ENCODE peak calls at places on chromosomes 2 and 18, in five cellular contexts. R is HCT116, P is GM12878, O is HepG2, V is K562. N is an unnamed sample.

GRCh38 chr18:68909579-68909978 is 111.7 kb downstream of the CCDC102B start:
- DNase-seq in P (no peak), O (no peak), R (no peak), V (no peak), N (peak)

GRCh38 chr2:46305177-46305576 is 8.0 kb downstream of the EPAS1 start:
- DNase-seq in P (no peak), O (no peak), R (no peak), V (no peak), N (no peak)

GRCh38 chr2:108534577-108535379 is 508 bp downstream of the LIMS1 start:
- DNase-seq in R (no peak), O (peak), V (no peak), P (no peak), N (no peak)

GRCh38 chr2:241241669-241242068 is 53.2 kb downstream of the ANO7 start:
- DNase-seq in V (no peak), O (no peak), P (no peak), R (no peak), N (no peak)

GRCh38 chr2:107712857-107713256 is 113.8 kb upstream of the RGPD4 start:
- DNase-seq in V (no peak), O (no peak), P (no peak), R (no peak), N (no peak)

GRCh38 chr2:119011910-119012209 is 69.9 kb downstream of the MARCO start:
- DNase-seq in P (no peak), O (no peak), V (no peak), R (no peak), N (no peak)

GRCh38 chr2:88321614-88322248 is 130.8 kb downstream of the FOXI3 start:
- DNase-seq in P (no peak), O (peak), R (no peak), V (no peak), N (no peak)

GRCh38 chr2:27290571-27290970 is 8.3 kb downstream of the TRIM54 start:
- DNase-seq in P (no peak), O (no peak), R (no peak), V (no peak), N (no peak)

GRCh38 chr2:216555274-216555673 is 56.6 kb downstream of the RPL37A start:
- DNase-seq in O (no peak), R (no peak), V (no peak), P (no peak), N (no peak)

GRCh38 chr2:95061601-95062183 is 36.2 kb downstream of the MAL start:
- DNase-seq in V (no peak), P (no peak), O (no peak), R (no peak), N (peak)

GRCh38 chr2:70679244-70679643 is 88.8 kb downstream of the ADD2 start:
- DNase-seq in O (no peak), P (no peak), V (no peak), R (no peak), N (no peak)

GRCh38 chr2:150803689-150804398 is 316.4 kb upstream of the RND3 start:
- DNase-seq in V (no peak), R (no peak), O (no peak), P (no peak), N (no peak)

DNA sequence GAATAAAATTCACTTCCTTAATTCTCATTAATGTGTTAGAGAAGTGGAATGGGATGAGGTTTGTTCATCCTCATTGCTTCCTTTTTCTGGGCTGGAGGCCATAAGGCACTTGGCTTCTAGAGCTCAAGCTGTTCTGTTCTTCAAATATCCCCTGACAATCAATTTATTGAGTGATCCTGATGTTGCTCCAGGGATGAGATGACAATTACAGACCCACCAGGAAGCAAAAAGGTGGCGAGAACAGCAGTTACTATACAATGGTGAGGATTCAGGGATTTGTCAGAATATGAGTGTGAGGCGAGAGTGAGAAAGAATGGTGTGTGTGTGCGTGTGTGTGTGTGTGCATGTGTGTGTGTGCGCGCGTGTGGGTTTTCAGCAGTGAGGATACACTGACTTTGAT is 557.7 kb upstream of the FANCL start:
- DNase-seq in R (no peak), P (no peak), V (no peak), O (no peak), N (no peak)
- TF ChIP-seq REST in R (no peak), P (no peak), V (no peak), O (no peak), N (no peak)

GRCh38 chr2:23924589-23925359 is 2.1 kb downstream of the ATAD2B start:
- DNase-seq in P (no peak), V (no peak), O (no peak), R (no peak), N (no peak)
- H3K9ac ChIP-seq in P (peak), V (peak), O (peak), R (no peak), N (peak)

DNA sequence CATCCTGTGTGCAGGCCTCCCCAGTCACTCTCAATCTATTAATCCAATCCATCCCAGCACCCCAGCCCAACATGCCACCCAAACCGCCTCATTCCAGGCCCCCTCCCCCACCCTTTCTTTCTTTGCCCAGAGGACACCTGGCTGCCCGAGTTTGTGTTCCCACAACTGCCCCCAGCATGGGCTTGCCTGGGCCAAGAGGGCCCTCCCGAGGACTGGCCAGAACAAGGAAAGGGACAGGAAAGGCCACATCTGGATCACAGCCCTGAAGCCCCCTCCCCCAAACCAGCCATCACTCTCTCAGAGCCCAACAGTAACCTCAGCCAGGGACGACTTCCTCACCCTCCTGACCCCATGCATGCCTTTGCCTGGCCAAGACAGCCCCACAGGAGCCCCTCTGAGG is 1.2 kb downstream of the TNS1 start:
- DNase-seq in R (no peak), O (no peak), P (no peak), V (no peak), N (peak)
- TF ChIP-seq REST in R (no peak), O (no peak), P (no peak), V (no peak), N (no peak)

DNA sequence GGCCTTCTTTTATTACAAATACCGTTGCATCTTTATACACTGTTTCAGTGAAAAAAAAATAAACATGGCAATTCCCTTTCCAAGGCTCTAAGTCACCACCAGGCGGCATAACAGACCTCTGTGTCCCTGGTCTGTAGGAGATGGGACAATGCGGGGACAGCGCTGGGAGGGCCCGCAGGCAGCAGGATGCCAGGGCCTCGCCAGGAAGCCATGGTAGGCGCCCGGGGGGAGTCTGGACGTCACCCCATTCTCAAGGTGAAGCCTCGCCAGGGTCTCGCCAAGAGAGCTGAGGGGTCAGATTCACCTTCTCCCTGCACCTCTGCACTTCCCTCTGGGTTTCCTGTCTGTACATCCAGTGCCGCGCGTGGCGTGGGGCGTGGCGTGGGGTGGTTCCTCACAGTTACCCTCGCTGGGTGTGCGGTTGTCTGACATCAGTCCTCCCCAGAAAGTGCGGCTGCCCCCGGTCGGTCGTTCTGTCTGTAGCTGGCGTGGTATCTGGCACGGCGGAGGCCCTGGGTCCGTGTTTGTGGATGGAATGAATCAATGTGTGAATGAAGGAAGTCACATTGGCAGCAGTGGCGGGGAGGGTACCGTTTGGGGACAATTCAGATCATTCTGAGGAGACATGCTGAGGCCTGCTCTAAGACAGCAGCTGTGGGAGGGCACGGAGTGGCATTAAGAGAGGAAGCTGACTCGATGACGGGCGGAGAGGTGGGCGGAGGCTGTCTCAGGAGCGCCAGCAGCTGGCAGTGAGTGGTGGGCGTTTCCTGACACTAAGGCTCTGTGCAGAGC is 45.9 kb downstream of the LRRFIP1 start:
- DNase-seq in R (peak), P (no peak), V (peak), O (peak), N (peak)
- H3K9ac ChIP-seq in R (peak), P (no peak), V (no peak), O (no peak), N (no peak)

DNA sequence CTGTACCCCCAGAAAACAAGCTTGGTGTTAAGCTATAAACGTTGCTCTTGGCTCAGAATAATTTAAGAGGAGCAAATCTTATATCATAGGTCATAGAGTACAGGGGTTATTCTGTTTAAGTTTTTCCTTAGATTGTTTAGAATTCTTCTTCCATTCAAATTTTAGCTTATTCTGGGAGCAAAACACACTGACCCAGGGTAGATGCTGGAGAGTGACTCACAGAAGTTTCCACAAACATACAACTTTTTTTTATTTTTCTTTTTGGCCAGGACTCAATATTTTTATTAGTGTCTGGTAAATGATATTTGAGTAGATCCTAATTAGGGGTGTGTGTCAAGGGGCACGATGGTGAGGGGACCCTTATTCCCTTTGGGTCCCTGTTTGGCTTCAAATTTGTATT is 71.5 kb upstream of the PSME4 start:
- DNase-seq in R (no peak), V (no peak), P (no peak), O (no peak), N (no peak)
- TF ChIP-seq REST in R (no peak), V (no peak), P (no peak), O (no peak), N (no peak)

GRCh38 chr2:231785413-231785812 is 832 bp upstream of the COPS7B start:
- DNase-seq in O (no peak), P (peak), V (no peak), R (no peak), N (no peak)
- H3K9ac ChIP-seq in O (peak), P (peak), V (peak), R (peak), N (peak)

DNA sequence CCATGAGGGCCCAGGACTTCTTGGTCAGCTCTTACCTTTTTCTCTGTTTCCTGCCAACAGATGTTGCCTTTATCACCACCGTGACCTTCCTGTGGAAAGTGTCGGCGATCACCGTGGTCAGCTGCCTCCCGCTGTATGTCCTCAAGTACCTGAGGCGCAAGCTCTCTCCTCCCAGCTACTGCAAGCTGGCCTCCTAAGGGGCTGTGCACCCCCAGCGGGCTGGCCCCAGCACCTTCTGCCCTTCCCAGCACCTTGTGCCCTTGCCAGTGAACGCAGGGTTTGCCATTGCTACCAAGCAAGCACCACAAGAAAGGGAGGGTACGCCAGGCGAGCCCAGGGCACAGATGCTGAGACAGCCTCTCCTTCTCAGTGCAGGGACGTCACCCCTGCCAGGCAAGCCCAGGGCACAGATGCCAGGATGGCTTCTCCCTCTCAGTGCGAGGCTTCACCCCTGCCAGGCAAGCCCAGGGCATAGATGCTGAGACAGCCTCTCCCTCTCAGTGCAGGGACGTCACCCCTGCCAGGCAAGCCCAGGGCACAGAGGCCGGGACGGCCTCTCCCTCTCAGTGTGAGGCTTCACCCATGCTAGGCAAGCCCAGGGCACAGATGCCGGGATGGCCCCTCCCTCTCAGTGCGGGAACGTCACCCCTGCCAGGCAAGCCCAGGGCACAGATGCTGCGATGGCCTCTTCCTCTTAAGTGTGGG is 18.4 kb upstream of the NFATC1 start:
- DNase-seq in V (no peak), R (no peak), O (no peak), P (no peak), N (no peak)
- TF ChIP-seq REST in V (no peak), R (no peak), O (no peak), P (no peak), N (no peak)

GRCh38 chr2:37623409-37623808 is 48.0 kb downstream of the CDC42EP3 start:
- DNase-seq in V (no peak), P (no peak), O (no peak), R (no peak), N (no peak)
- H3K9ac ChIP-seq in V (no peak), P (peak), O (no peak), R (no peak), N (no peak)

GRCh38 chr18:48254077-48254602 is 155.0 kb downstream of the ZBTB7C start:
- DNase-seq in V (no peak), O (no peak), R (no peak), P (no peak), N (no peak)
- TF ChIP-seq REST in V (no peak), O (no peak), R (no peak), P (no peak), N (no peak)

DNA sequence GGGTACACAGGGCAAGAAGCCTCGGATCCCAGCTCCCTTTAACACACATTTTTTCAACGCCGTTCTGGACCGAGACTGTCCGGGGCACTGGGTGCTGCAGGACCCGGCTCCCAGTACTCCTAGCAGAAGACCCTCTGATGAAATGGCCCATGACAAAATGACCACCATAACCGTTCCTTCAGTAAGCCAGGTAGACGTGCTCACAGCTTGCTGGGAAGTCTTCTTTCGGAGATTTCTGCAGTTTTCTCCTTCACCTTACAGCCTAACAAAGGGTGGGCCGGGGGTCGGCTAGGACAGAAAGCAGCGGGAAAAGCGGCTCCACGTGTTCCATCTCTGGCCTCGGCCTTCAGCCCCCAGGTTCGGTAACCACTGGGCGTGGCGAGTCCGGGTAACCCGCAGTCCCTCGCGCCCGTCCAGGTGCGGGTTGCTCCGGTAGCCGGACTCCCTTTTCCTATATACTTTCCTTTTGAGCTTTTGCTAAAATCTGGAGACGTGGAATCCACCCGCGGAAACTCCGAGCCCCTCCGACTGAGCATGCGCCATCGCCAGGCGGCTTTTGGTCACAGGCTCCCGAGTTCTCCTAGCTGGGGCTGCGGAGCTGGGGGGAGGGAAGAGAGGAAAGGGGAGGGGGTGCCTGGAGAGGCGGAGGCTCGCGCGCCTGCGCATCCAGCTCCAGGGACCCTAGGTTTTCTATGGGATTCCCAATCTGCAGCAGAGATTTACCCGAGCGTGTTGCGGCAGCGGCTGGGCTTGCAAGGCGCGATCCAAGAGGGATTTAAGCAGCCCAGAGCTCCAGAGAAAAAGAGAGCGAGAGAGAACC is at the start of gene VSNL1:
- DNase-seq in O (peak), R (peak), V (peak), P (no peak), N (peak)
- H3K9ac ChIP-seq in O (peak), R (peak), V (no peak), P (no peak), N (no peak)